ENCODE peak calls at places on chromosomes 5 and 9, in eight cellular contexts. One of them, this sample, is unnamed.

GRCh38 chr9:114850871-114851270 is 45.0 kb upstream of the TNFSF15 start:
- DNase-seq in CD4-positive, alpha-beta T cell: no peak
- DNase-seq in IMR-90: peak; percentile 11
- DNase-seq in SK-N-SH: no peak
- DNase-seq in substantia nigra: no peak
- DNase-seq in OCI-LY7: no peak
- DNase-seq in aorta: no peak
- DNase-seq in GM23248: peak; percentile 40
- DNase-seq in this sample: no peak

GRCh38 chr5:1215320-1216096 is 9.7 kb upstream of the SLC6A18 start:
- DNase-seq in OCI-LY7: no peak
- DNase-seq in CD4-positive, alpha-beta T cell: no peak
- DNase-seq in substantia nigra: no peak
- DNase-seq in IMR-90: no peak
- DNase-seq in aorta: peak; percentile 32
- DNase-seq in GM23248: no peak
- DNase-seq in SK-N-SH: no peak
- DNase-seq in this sample: no peak

GRCh38 chr9:19967567-19968459 is 179.0 kb upstream of the SLC24A2 start:
- DNase-seq in IMR-90: no peak
- DNase-seq in aorta: no peak
- DNase-seq in GM23248: no peak
- DNase-seq in CD4-positive, alpha-beta T cell: no peak
- DNase-seq in SK-N-SH: no peak
- DNase-seq in OCI-LY7: peak; percentile 2
- DNase-seq in substantia nigra: no peak
- DNase-seq in this sample: no peak

GRCh38 chr5:6584727-6585126 is 48.1 kb downstream of the NSUN2 start:
- DNase-seq in aorta: no peak
- DNase-seq in SK-N-SH: peak; percentile 48
- DNase-seq in substantia nigra: no peak
- DNase-seq in GM23248: no peak
- DNase-seq in CD4-positive, alpha-beta T cell: no peak
- DNase-seq in IMR-90: no peak
- DNase-seq in OCI-LY7: no peak
- DNase-seq in this sample: no peak

GRCh38 chr5:54831233-54831632 is 154.2 kb downstream of the ESM1 start:
- DNase-seq in substantia nigra: no peak
- DNase-seq in SK-N-SH: no peak
- DNase-seq in OCI-LY7: no peak
- DNase-seq in IMR-90: no peak
- DNase-seq in GM23248: no peak
- DNase-seq in CD4-positive, alpha-beta T cell: no peak
- DNase-seq in aorta: no peak
- DNase-seq in this sample: no peak

GRCh38 chr5:7927466-7928375 is 58.8 kb downstream of the MTRR start:
- DNase-seq in aorta: no peak
- DNase-seq in substantia nigra: peak; percentile 5
- DNase-seq in IMR-90: peak; percentile 64
- DNase-seq in SK-N-SH: peak; percentile 68
- DNase-seq in GM23248: peak; percentile 76
- DNase-seq in CD4-positive, alpha-beta T cell: no peak
- DNase-seq in OCI-LY7: peak; percentile 55
- DNase-seq in this sample: peak; percentile 40

GRCh38 chr5:55236800-55237199 is 3.4 kb upstream of the CCNO start:
- DNase-seq in substantia nigra: no peak
- DNase-seq in aorta: no peak
- DNase-seq in GM23248: no peak
- DNase-seq in CD4-positive, alpha-beta T cell: no peak
- DNase-seq in OCI-LY7: no peak
- DNase-seq in SK-N-SH: no peak
- DNase-seq in IMR-90: no peak
- DNase-seq in this sample: no peak

GRCh38 chr9:113296796-113297558 is 6.2 kb downstream of the RNF183 start:
- DNase-seq in CD4-positive, alpha-beta T cell: no peak
- DNase-seq in substantia nigra: no peak
- DNase-seq in IMR-90: no peak
- DNase-seq in OCI-LY7: no peak
- DNase-seq in GM23248: no peak
- DNase-seq in aorta: no peak
- DNase-seq in SK-N-SH: no peak
- DNase-seq in this sample: no peak

DNA sequence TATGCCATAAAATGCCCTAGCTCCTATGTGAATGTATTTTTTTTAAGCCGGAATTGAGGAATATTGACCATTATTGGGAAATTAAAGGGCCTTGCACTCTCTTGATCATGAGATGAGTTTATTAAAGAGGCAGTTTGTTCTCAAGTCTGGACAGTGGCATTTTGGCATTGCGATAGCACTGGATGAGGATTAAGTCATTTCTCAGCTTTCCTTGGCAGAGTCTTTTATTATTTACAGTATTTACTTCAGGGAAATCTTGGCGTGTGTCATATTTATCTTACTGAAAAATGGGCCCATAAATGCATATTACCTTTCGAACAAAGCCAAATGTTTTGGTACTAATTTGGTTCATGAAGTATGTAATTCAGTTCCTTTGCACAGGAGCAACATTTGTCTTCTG is 194.4 kb downstream of the EBF1 start:
- DNase-seq in OCI-LY7: no peak
- DNase-seq in CD4-positive, alpha-beta T cell: no peak
- DNase-seq in SK-N-SH: no peak
- DNase-seq in GM23248: peak; percentile 12
- DNase-seq in substantia nigra: no peak
- DNase-seq in aorta: no peak
- DNase-seq in IMR-90: no peak
- DNase-seq in this sample: no peak
- H3K27ac ChIP-seq in OCI-LY7: no peak overlapping the region
- H3K27ac ChIP-seq in CD4-positive, alpha-beta T cell: no peak overlapping the region
- H3K27ac ChIP-seq in SK-N-SH: no peak overlapping the region
- H3K27ac ChIP-seq in GM23248: no peak overlapping the region
- H3K27ac ChIP-seq in substantia nigra: no peak overlapping the region
- H3K27ac ChIP-seq in aorta: no peak overlapping the region
- H3K27ac ChIP-seq in IMR-90: no peak overlapping the region
- H3K27ac ChIP-seq in this sample: no peak overlapping the region

GRCh38 chr5:38603691-38604090 is 47.2 kb upstream of the LIFR start:
- DNase-seq in IMR-90: peak; percentile 40
- DNase-seq in GM23248: no peak
- DNase-seq in substantia nigra: no peak
- DNase-seq in SK-N-SH: no peak
- DNase-seq in CD4-positive, alpha-beta T cell: no peak
- DNase-seq in aorta: no peak
- DNase-seq in OCI-LY7: no peak
- DNase-seq in this sample: no peak
- H3K27ac ChIP-seq in IMR-90: no peak overlapping the region
- H3K27ac ChIP-seq in GM23248: no peak overlapping the region
- H3K27ac ChIP-seq in substantia nigra: no peak overlapping the region
- H3K27ac ChIP-seq in SK-N-SH: no peak overlapping the region
- H3K27ac ChIP-seq in CD4-positive, alpha-beta T cell: no peak overlapping the region
- H3K27ac ChIP-seq in aorta: no peak overlapping the region
- H3K27ac ChIP-seq in OCI-LY7: no peak overlapping the region
- H3K27ac ChIP-seq in this sample: no peak overlapping the region

GRCh38 chr9:92276223-92277007 is 17.1 kb downstream of the IARS1 start:
- DNase-seq in CD4-positive, alpha-beta T cell: no peak
- DNase-seq in substantia nigra: no peak
- DNase-seq in IMR-90: no peak
- DNase-seq in SK-N-SH: no peak
- DNase-seq in GM23248: no peak
- DNase-seq in aorta: no peak
- DNase-seq in OCI-LY7: no peak
- DNase-seq in this sample: no peak
- H3K27ac ChIP-seq in CD4-positive, alpha-beta T cell: no peak overlapping the region
- H3K27ac ChIP-seq in substantia nigra: no peak overlapping the region
- H3K27ac ChIP-seq in IMR-90: no peak overlapping the region
- H3K27ac ChIP-seq in SK-N-SH: no peak overlapping the region
- H3K27ac ChIP-seq in GM23248: no peak overlapping the region
- H3K27ac ChIP-seq in aorta: no peak overlapping the region
- H3K27ac ChIP-seq in OCI-LY7: no peak overlapping the region
- H3K27ac ChIP-seq in this sample: no peak overlapping the region

GRCh38 chr9:93126825-93127368 is 7.2 kb downstream of the NINJ1 start:
- DNase-seq in substantia nigra: no peak
- DNase-seq in SK-N-SH: peak; percentile 73
- DNase-seq in GM23248: no peak
- DNase-seq in aorta: peak; percentile 80
- DNase-seq in IMR-90: no peak
- DNase-seq in OCI-LY7: no peak
- DNase-seq in CD4-positive, alpha-beta T cell: no peak
- DNase-seq in this sample: peak; percentile 49
- H3K27ac ChIP-seq in substantia nigra: peak overlapping the region; percentile 55
- H3K27ac ChIP-seq in SK-N-SH: peak overlapping the region; percentile 16
- H3K27ac ChIP-seq in GM23248: no peak overlapping the region
- H3K27ac ChIP-seq in aorta: peak overlapping the region; percentile 49
- H3K27ac ChIP-seq in IMR-90: no peak overlapping the region
- H3K27ac ChIP-seq in OCI-LY7: no peak overlapping the region
- H3K27ac ChIP-seq in CD4-positive, alpha-beta T cell: peak overlapping the region; percentile 54
- H3K27ac ChIP-seq in this sample: peak overlapping the region; percentile 54

DNA sequence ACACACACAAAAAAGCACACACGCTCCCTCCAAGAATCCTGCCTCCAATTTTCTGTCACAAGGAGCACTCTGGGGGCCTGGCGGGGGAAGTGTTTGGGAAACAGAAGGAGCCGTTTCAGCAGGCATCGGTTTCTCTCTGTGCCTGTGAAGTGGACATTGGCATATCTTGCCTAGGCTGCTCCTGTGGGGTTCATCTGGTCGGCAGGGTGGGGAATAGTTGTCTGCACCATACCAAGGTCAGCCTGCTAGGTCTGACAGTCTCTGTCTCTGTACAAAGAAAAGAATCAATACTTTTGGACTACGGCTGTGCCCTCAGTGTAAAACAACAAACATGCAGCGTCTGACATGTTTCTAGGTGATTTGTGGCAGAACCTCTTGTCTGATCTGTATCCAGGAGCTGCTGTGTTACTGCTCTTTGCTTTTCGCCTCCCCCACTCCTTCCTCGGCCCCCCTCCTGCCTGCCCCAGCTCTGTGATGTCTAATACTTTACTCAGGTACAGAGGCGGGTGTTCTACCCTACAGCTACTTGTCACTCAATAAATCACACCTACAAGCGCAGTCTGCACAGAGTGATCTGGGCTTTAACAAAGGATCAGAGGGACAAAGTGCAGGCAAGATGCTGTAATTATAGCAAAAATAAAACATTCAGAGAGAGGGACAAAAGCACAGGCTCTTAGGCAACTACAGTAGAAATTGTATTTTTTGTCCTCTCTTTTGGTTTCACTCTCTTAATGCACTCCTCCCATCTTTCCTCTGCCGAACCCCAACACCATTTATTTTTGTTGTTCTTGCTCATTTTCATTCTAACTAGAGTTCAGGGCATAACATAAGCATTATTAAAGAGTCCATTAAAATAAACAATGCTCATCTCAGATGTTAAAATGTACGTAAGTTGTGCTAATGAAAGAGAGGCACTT is 216.7 kb downstream of the BNC2 start:
- DNase-seq in IMR-90: no peak
- DNase-seq in substantia nigra: no peak
- DNase-seq in OCI-LY7: no peak
- DNase-seq in SK-N-SH: peak; percentile 19
- DNase-seq in CD4-positive, alpha-beta T cell: no peak
- DNase-seq in GM23248: no peak
- DNase-seq in aorta: no peak
- DNase-seq in this sample: no peak
- H3K27ac ChIP-seq in IMR-90: peak overlapping the region; percentile 49
- H3K27ac ChIP-seq in substantia nigra: no peak overlapping the region
- H3K27ac ChIP-seq in OCI-LY7: no peak overlapping the region
- H3K27ac ChIP-seq in SK-N-SH: no peak overlapping the region
- H3K27ac ChIP-seq in CD4-positive, alpha-beta T cell: no peak overlapping the region
- H3K27ac ChIP-seq in GM23248: no peak overlapping the region
- H3K27ac ChIP-seq in aorta: no peak overlapping the region
- H3K27ac ChIP-seq in this sample: no peak overlapping the region

This sample was measured in prostate gland.